ENCODE peak calls at places on chromosomes 1 and 21, in ten cellular contexts. W is fibroblast of lung; A is thoracic aorta; M is NCI-H1092; I is activated T-helper 1 cell treated with anti-CD3 and anti-CD28 coated beads, Interleukin-2, amount 50 U/mL, for 16 hours; U is AG08395; V is GOT3; E is AG09319; Z is GM12865; H is naive thymus-derived CD4-positive, alpha-beta T cell. Q is an unnamed sample.

GRCh38 chr1:24743404-24744211 is 1.6 kb upstream of the CLIC4 start:
- DNase-seq in A (no peak), W (peak), U (peak), M (no peak), Z (peak), V (no peak), E (peak), I (no peak), H (no peak), Q (no peak)

GRCh38 chr21:20083336-20083735 is 914.9 kb upstream of the NCAM2 start:
- DNase-seq in M (no peak), E (no peak), V (no peak), I (no peak), H (no peak), U (no peak), W (no peak), A (no peak), Z (no peak), Q (no peak)

GRCh38 chr1:171984850-171985485 is 143.7 kb downstream of the DNM3 start:
- DNase-seq in M (no peak), U (peak), E (no peak), W (peak), H (no peak), Z (peak), V (no peak), A (no peak), I (no peak), Q (peak)

GRCh38 chr1:51518730-51519047 is 377 bp downstream of the EPS15 start:
- DNase-seq in H (peak), W (no peak), V (no peak), E (no peak), A (no peak), U (peak), I (peak), M (no peak), Z (peak), Q (no peak)

GRCh38 chr1:181251001-181251712 is 162.7 kb downstream of the IER5 start:
- DNase-seq in A (no peak), I (no peak), Z (no peak), M (peak), V (no peak), H (no peak), U (peak), E (no peak), W (peak), Q (peak)

GRCh38 chr1:94597701-94598100 is 56.1 kb upstream of the F3 start:
- DNase-seq in V (no peak), E (no peak), A (no peak), M (no peak), U (peak), W (peak), H (no peak), I (no peak), Z (no peak), Q (no peak)

GRCh38 chr1:198278922-198279321 is 122.1 kb downstream of the NEK7 start:
- DNase-seq in A (no peak), H (no peak), I (no peak), Z (no peak), E (no peak), M (no peak), W (peak), U (no peak), V (no peak), Q (no peak)

GRCh38 chr1:223102797-223103533 is 40.1 kb downstream of the TLR5 start:
- DNase-seq in Z (no peak), M (peak), H (no peak), E (no peak), I (no peak), V (no peak), W (peak), U (no peak), A (no peak), Q (no peak)

GRCh38 chr1:216531308-216532239 is 108.3 kb upstream of the USH2A start:
- DNase-seq in I (no peak), W (peak), Z (no peak), M (peak), A (no peak), E (peak), U (peak), V (no peak), H (no peak), Q (peak)

GRCh38 chr1:244941121-244941520 is 76.8 kb upstream of the HNRNPU start:
- DNase-seq in M (no peak), A (no peak), H (no peak), V (no peak), I (no peak), W (no peak), E (no peak), U (no peak), Z (peak), Q (no peak)

GRCh38 chr1:218476385-218476784 is 131.2 kb downstream of the TGFB2 start:
- DNase-seq in W (peak), M (no peak), U (peak), V (no peak), I (no peak), Z (no peak), E (no peak), A (no peak), H (no peak), Q (no peak)

GRCh38 chr1:155910621-155911121 is 478 bp downstream of the RIT1 start:
- DNase-seq in I (no peak), H (peak), U (peak), V (no peak), W (peak), A (no peak), Z (peak), M (peak), E (no peak), Q (peak)

GRCh38 chr1:206558794-206559660 is 51.7 kb downstream of the RASSF5 start:
- DNase-seq in M (no peak), I (no peak), E (no peak), V (no peak), Z (peak), A (no peak), W (no peak), H (no peak), U (no peak), Q (no peak)

GRCh38 chr21:36419996-36420395 is 34.8 kb downstream of the CHAF1B start:
- DNase-seq in E (peak), A (peak), H (peak), I (no peak), U (peak), Z (peak), V (no peak), W (peak), M (peak), Q (peak)

GRCh38 chr1:228066416-228066815 is 16.1 kb upstream of the ARF1 start:
- DNase-seq in U (no peak), M (no peak), W (no peak), A (no peak), Z (no peak), H (no peak), I (no peak), V (no peak), E (no peak), Q (no peak)

GRCh38 chr1:181551249-181551648 is 67.9 kb downstream of the CACNA1E start:
- DNase-seq in E (no peak), U (no peak), I (no peak), H (no peak), W (peak), V (no peak), M (no peak), Z (no peak), A (no peak), Q (peak)

GRCh38 chr1:77631751-77632150 is 50.7 kb downstream of the ZZZ3 start:
- DNase-seq in U (no peak), W (no peak), V (no peak), H (no peak), M (no peak), Z (no peak), A (no peak), E (no peak), I (no peak), Q (no peak)

GRCh38 chr1:9270290-9270900 is 22.3 kb upstream of the SPSB1 start:
- DNase-seq in Z (no peak), I (no peak), U (no peak), M (no peak), W (peak), A (no peak), V (no peak), E (no peak), H (no peak), Q (peak)

GRCh38 chr1:77582905-77583304 is 99.6 kb downstream of the ZZZ3 start:
- DNase-seq in W (no peak), E (no peak), V (no peak), Z (peak), A (no peak), M (no peak), U (no peak), I (no peak), H (no peak), Q (no peak)

GRCh38 chr1:114707604-114708003 is 9.0 kb downstream of the NRAS start:
- DNase-seq in H (no peak), W (no peak), V (no peak), I (no peak), U (no peak), M (no peak), E (no peak), A (no peak), Z (no peak), Q (no peak)

GRCh38 chr1:28056129-28056925 is 32.1 kb downstream of the EYA3 start:
- DNase-seq in U (no peak), I (peak), E (no peak), Z (peak), W (peak), A (no peak), V (no peak), M (peak), H (peak), Q (no peak)

GRCh38 chr1:180213401-180214177 is 16.5 kb upstream of the LHX4 start:
- DNase-seq in E (no peak), U (peak), I (no peak), Z (peak), M (no peak), W (peak), H (peak), V (no peak), A (no peak), Q (no peak)

GRCh38 chr21:31283025-31283424 is 61.0 kb downstream of the TIAM1 start:
- DNase-seq in A (no peak), U (no peak), V (no peak), I (no peak), W (no peak), H (no peak), Z (no peak), E (no peak), M (no peak), Q (peak)

GRCh38 chr1:204439976-204440375 is 28.4 kb upstream of the PPP1R15B start:
- DNase-seq in Z (no peak), U (no peak), W (no peak), M (no peak), E (no peak), A (no peak), V (no peak), I (no peak), H (no peak), Q (no peak)

Q was measured in NCI-H1105 treated with DMSO at 0.1 percent for 48 hours.